ENCODE peak calls at places on chromosomes 16 and 17, in nine cellular contexts. O is WERI-Rb-1, F is heart left ventricle, Z is lung, H is cardiac fibroblast, W is esophagus squamous epithelium, G is PC-3, B is fibroblast of lung, C is GM13976. J is an unnamed sample.

GRCh38 chr17:28500712-28501379 is 5.3 kb upstream of the FOXN1 start:
- DNase-seq in H (no peak), F (no peak), O (peak; percentile 97), W (no peak), C (peak; percentile 87), G (no peak), Z (no peak), B (no peak), J (no peak)

GRCh38 chr16:68889508-68890150 is 46.3 kb downstream of the TANGO6 start:
- DNase-seq in F (no peak), C (no peak), Z (no peak), B (no peak), W (no peak), G (no peak), H (no peak), O (no peak), J (peak; percentile 34)

GRCh38 chr17:27380551-27380950 is 75.7 kb upstream of the KSR1 start:
- DNase-seq in F (no peak), B (no peak), W (no peak), G (no peak), C (no peak), H (no peak), O (no peak), Z (no peak), J (no peak)

GRCh38 chr17:81334987-81335386 is 39.9 kb upstream of the SLC38A10 start:
- DNase-seq in C (no peak), F (no peak), B (no peak), W (no peak), O (no peak), H (no peak), Z (no peak), G (no peak), J (no peak)

GRCh38 chr17:48025040-48025903 is 12.3 kb downstream of the COPZ2 start:
- DNase-seq in Z (peak; percentile 99), H (peak; percentile 97), W (peak; percentile 86), G (peak; percentile 99), C (peak; percentile 97), F (peak; percentile 97), O (peak; percentile 98), B (peak; percentile 95), J (peak; percentile 97)

GRCh38 chr16:13014516-13014915 is 113.1 kb downstream of the SHISA9 start:
- DNase-seq in C (no peak), G (no peak), O (no peak), Z (no peak), B (no peak), F (no peak), H (no peak), W (no peak), J (no peak)

GRCh38 chr17:34580685-34581445 is 1.5 kb downstream of the TMEM132E start:
- DNase-seq in F (no peak), W (no peak), H (no peak), C (peak; percentile 42), Z (no peak), B (no peak), O (peak; percentile 25), G (no peak), J (no peak)

GRCh38 chr17:27657620-27658019 is 26.6 kb downstream of the LGALS9 start:
- DNase-seq in C (no peak), B (peak; percentile 18), F (no peak), W (no peak), H (peak; percentile 33), O (no peak), Z (no peak), G (peak; percentile 40), J (peak; percentile 32)

GRCh38 chr16:54140788-54141136 is 145.8 kb downstream of the IRX3 start:
- DNase-seq in W (no peak), Z (no peak), B (no peak), G (no peak), H (no peak), F (no peak), C (no peak), O (no peak), J (no peak)

GRCh38 chr17:36791150-36791653 is 146.1 kb upstream of the LHX1 start:
- DNase-seq in F (no peak), O (no peak), C (no peak), B (no peak), W (no peak), H (no peak), G (no peak), Z (no peak), J (no peak)

GRCh38 chr17:80008383-80008840 is 27.3 kb downstream of the TBC1D16 start:
- DNase-seq in B (peak; percentile 58), O (peak; percentile 97), G (peak; percentile 89), H (peak; percentile 65), W (no peak), F (peak; percentile 71), C (peak; percentile 93), Z (peak; percentile 85), J (peak; percentile 64)

GRCh38 chr17:35728551-35728950 is 2.9 kb upstream of the RASL10B start:
- DNase-seq in B (no peak), C (no peak), F (no peak), Z (no peak), H (no peak), O (no peak), W (no peak), G (no peak), J (no peak)

GRCh38 chr16:83715217-83715920 is 92.4 kb upstream of the HSBP1 start:
- DNase-seq in C (no peak), O (peak; percentile 25), F (no peak), W (no peak), B (no peak), Z (peak; percentile 60), H (no peak), G (no peak), J (no peak)

GRCh38 chr17:75191584-75191983 is 8.8 kb upstream of the SUMO2 start:
- DNase-seq in C (no peak), H (peak; percentile 62), F (no peak), O (no peak), G (no peak), W (no peak), Z (no peak), B (peak; percentile 50), J (peak; percentile 52)

GRCh38 chr17:81057079-81057730 is 22.3 kb downstream of the BAIAP2 start:
- DNase-seq in Z (peak; percentile 81), C (no peak), G (peak; percentile 70), B (peak; percentile 79), H (peak; percentile 51), O (peak; percentile 93), W (no peak), F (no peak), J (peak; percentile 82)

GRCh38 chr16:87765473-87765775 is 362 bp downstream of the KLHDC4 start:
- DNase-seq in W (no peak), H (no peak), C (no peak), O (no peak), Z (no peak), B (no peak), G (no peak), F (no peak), J (no peak)

GRCh38 chr16:22220076-22220453 is 14.0 kb downstream of the EEF2K start:
- DNase-seq in O (no peak), G (no peak), F (peak; percentile 37), B (peak; percentile 84), H (no peak), C (no peak), W (no peak), Z (peak; percentile 50), J (peak; percentile 84)

GRCh38 chr17:57117798-57118197 is 32.8 kb downstream of the AKAP1 start:
- DNase-seq in H (no peak), C (no peak), B (no peak), W (no peak), F (no peak), G (no peak), O (no peak), Z (no peak), J (no peak)

GRCh38 chr17:58913971-58914769 is 158.5 kb downstream of the PPM1E start:
- DNase-seq in G (no peak), H (peak; percentile 79), Z (no peak), W (no peak), B (peak; percentile 92), O (no peak), F (no peak), C (no peak), J (peak; percentile 75)

GRCh38 chr16:1458336-1458976 is 14.1 kb upstream of the CCDC154 start:
- DNase-seq in H (peak; percentile 16), B (peak; percentile 5), Z (no peak), O (no peak), G (no peak), W (no peak), F (no peak), C (peak; percentile 67), J (no peak)

GRCh38 chr17:1515640-1516402 is 591 bp downstream of the INPP5K start:
- DNase-seq in C (peak; percentile 81), O (peak; percentile 80), H (peak; percentile 93), W (no peak), F (peak; percentile 59), B (peak; percentile 93), Z (peak; percentile 66), G (peak; percentile 71), J (peak; percentile 97)
- TF ChIP-seq CTCF in C (peak; percentile 59), O (peak; percentile 58), H (peak; percentile 73), W (peak; percentile 68), F (peak; percentile 50), B (peak; percentile 76), Z (peak; percentile 72), G (peak; percentile 68), J (peak; percentile 77)

GRCh38 chr17:17849863-17850373 is 13.1 kb upstream of the SREBF1 start:
- DNase-seq in H (peak; percentile 56), Z (no peak), C (peak; percentile 84), B (peak; percentile 57), W (no peak), G (peak; percentile 25), O (no peak), F (peak; percentile 66), J (peak; percentile 67)
- TF ChIP-seq CTCF in H (peak; percentile 21), Z (no peak), C (no peak), B (peak; percentile 48), W (no peak), G (peak; percentile 40), O (no peak), F (peak; percentile 34), J (peak; percentile 47)

DNA sequence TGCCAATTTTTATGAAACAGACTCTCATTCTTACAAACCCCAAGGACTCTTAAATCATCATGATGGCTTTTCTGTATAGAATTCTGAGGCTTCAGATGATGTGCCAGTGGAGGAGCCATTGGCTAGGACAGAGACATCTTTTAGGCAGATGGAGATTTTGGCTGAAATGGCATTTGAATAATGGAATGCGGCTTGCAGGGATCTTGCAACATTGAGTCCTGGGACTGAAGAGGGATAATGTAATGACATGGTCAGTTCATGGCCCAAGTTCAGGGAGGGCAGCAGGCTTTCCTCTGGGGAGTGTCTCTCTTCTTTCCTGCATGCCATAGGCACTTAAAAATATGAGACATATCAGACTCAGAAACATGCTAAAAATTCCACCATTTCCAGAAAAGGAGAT is 172.4 kb downstream of the ABCA8 start:
- DNase-seq in O (no peak), F (no peak), H (peak; percentile 59), B (peak; percentile 49), G (no peak), W (no peak), Z (no peak), C (no peak), J (peak; percentile 64)
- TF ChIP-seq CTCF in O (no peak), F (no peak), H (no peak), B (no peak), G (no peak), W (no peak), Z (no peak), C (no peak), J (no peak)

DNA sequence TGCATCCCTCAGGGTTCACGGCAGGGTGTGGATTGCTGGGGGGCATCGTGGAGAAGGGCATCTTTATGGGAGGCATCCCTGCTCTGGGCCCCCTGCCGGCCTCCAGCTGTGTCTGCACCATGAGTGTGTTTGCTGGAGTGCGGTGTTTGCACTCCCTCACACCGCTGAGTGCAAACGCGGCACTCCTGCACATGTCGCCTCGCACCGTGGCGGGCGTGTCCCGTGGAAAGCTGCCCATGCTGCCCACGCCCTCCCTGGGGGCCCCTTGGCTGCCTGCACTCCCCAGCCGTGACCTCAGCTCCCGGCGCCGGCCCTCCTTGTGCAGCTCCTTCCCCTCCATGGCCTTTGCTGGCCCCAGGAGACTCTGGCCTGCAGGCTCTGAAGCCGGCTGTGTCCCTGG is 74.6 kb upstream of the ZNF750 start:
- DNase-seq in W (no peak), C (peak; percentile 78), H (peak; percentile 16), F (no peak), B (no peak), Z (no peak), G (peak; percentile 26), O (no peak), J (no peak)
- TF ChIP-seq CTCF in W (peak; percentile 76), C (no peak), H (peak; percentile 59), F (peak; percentile 17), B (peak; percentile 35), Z (no peak), G (peak; percentile 60), O (no peak), J (peak; percentile 70)